ENCODE peak calls at places on chromosomes 11 and 22, in seven cellular contexts. G is CD8-positive, alpha-beta T cell; H is dorsolateral prefrontal cortex; T is ovary; M is pancreas; O is uterus; A is PC-3. P is an unnamed sample.

GRCh38 chr11:35323076-35323868 is 96.1 kb downstream of the SLC1A2 start:
- DNase-seq in A (peak), T (no peak), M (no peak), G (no peak), H (no peak), O (no peak), P (no peak)

GRCh38 chr22:45008853-45009751 is 703 bp downstream of the PHF21B start:
- DNase-seq in H (no peak), M (peak), T (peak), O (peak), G (no peak), A (no peak), P (no peak)

GRCh38 chr22:50729391-50730012 is 8.5 kb upstream of the ACR start:
- DNase-seq in O (no peak), M (peak), A (no peak), T (peak), G (no peak), H (peak), P (no peak)

GRCh38 chr11:65334696-65335295 is 1.1 kb downstream of the DPF2 start:
- DNase-seq in T (no peak), M (no peak), G (no peak), O (no peak), A (no peak), H (no peak), P (no peak)

GRCh38 chr11:46240861-46241260 is 36.6 kb upstream of the CREB3L1 start:
- DNase-seq in T (no peak), A (no peak), M (no peak), O (no peak), G (no peak), H (no peak), P (peak)

GRCh38 chr11:110479445-110480101 is 49.8 kb downstream of the FDX1 start:
- DNase-seq in A (no peak), G (no peak), T (no peak), M (no peak), H (no peak), O (no peak), P (peak)

GRCh38 chr11:129625930-129626329 is 189.7 kb upstream of the TMEM45B start:
- DNase-seq in A (no peak), H (no peak), T (no peak), G (no peak), M (no peak), O (no peak), P (peak)

GRCh38 chr11:9276571-9276970 is 11.4 kb upstream of the DENND5A start:
- DNase-seq in M (no peak), O (no peak), H (no peak), A (peak), T (no peak), G (no peak), P (no peak)

GRCh38 chr11:119375629-119376196 is 5.8 kb downstream of the USP2 start:
- DNase-seq in G (no peak), A (no peak), O (peak), T (peak), H (peak), M (no peak), P (no peak)

GRCh38 chr11:65314501-65315203 is at the start of gene CDC42EP2:
- DNase-seq in H (peak), O (peak), A (peak), T (peak), M (peak), G (peak), P (peak)

GRCh38 chr11:1260023-1260501 is 37.2 kb downstream of the MUC5B start:
- DNase-seq in T (no peak), O (no peak), G (peak), H (no peak), A (peak), M (no peak), P (no peak)

GRCh38 chr11:115134886-115135285 is 369.3 kb downstream of the CADM1 start:
- DNase-seq in A (no peak), M (no peak), H (no peak), O (no peak), T (no peak), G (no peak), P (no peak)

GRCh38 chr22:23228503-23228902 is 48.2 kb downstream of the BCR start:
- DNase-seq in G (no peak), M (no peak), T (no peak), O (no peak), A (no peak), H (no peak), P (no peak)

GRCh38 chr22:23231471-23232093 is 51.3 kb downstream of the BCR start:
- DNase-seq in A (no peak), T (no peak), H (no peak), O (no peak), G (no peak), M (peak), P (no peak)

GRCh38 chr22:23230348-23231068 is 50.2 kb downstream of the BCR start:
- DNase-seq in G (no peak), A (no peak), H (no peak), M (peak), T (no peak), O (no peak), P (no peak)

GRCh38 chr22:23227380-23227779 is 47.1 kb downstream of the BCR start:
- DNase-seq in G (no peak), T (no peak), M (peak), H (no peak), A (no peak), O (no peak), P (no peak)

GRCh38 chr22:23229646-23230045 is 49.3 kb downstream of the BCR start:
- DNase-seq in O (no peak), H (no peak), A (no peak), G (no peak), T (no peak), M (peak), P (no peak)
- H3K27ac ChIP-seq in O (no peak), H (no peak), A (no peak), G (no peak), T (no peak), M (no peak), P (no peak)

GRCh38 chr11:101083334-101083733 is 46.3 kb downstream of the PGR start:
- DNase-seq in O (no peak), H (no peak), G (no peak), A (no peak), M (no peak), T (no peak), P (no peak)
- TF ChIP-seq CTCF in O (no peak), H (no peak), G (no peak), A (no peak), M (no peak), T (no peak), P (peak)

GRCh38 chr22:43731986-43732385 is 80.1 kb downstream of the EFCAB6 start:
- DNase-seq in H (no peak), M (no peak), A (no peak), T (no peak), G (no peak), O (no peak), P (no peak)

GRCh38 chr22:43733138-43733537 is 79.0 kb downstream of the EFCAB6 start:
- DNase-seq in T (no peak), M (no peak), A (peak), O (no peak), H (no peak), G (no peak), P (no peak)

GRCh38 chr22:43737150-43737828 is 74.8 kb downstream of the EFCAB6 start:
- DNase-seq in T (no peak), O (no peak), G (no peak), A (no peak), M (no peak), H (no peak), P (no peak)

GRCh38 chr22:43736651-43737050 is 75.5 kb downstream of the EFCAB6 start:
- DNase-seq in T (no peak), A (no peak), O (no peak), M (no peak), H (no peak), G (no peak), P (no peak)

GRCh38 chr22:43734370-43735005 is 77.6 kb downstream of the EFCAB6 start:
- DNase-seq in O (no peak), G (no peak), M (no peak), T (no peak), A (no peak), H (no peak), P (no peak)
- H3K27ac ChIP-seq in O (no peak), G (no peak), M (no peak), T (peak), A (no peak), H (no peak), P (no peak)

DNA sequence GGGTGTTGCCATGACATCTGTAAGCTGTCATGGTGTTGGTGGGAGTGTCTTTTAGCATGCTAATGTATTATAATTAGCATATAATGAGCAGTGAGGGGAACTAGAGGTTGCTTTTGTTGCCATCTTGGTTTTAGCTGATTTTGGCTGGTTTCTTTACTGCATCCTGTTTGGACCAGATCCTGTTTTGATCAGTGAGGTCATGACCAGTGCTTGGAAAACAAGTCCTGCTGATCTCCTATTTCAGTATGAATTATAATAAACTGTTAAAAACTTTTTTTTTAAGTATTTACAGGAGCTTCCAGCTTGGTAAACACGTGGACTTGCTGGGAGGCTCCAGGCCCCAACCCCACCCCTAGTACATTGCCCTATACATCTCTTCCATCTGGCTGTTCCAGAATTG is 30.5 kb upstream of the P4HA3 start:
- DNase-seq in M (no peak), O (no peak), H (no peak), A (no peak), G (no peak), T (no peak), P (no peak)
- TF ChIP-seq CTCF in M (no peak), O (no peak), H (no peak), A (no peak), G (no peak), T (no peak), P (no peak)

GRCh38 chr11:112826026-112826425 is 135.2 kb upstream of the NCAM1 start:
- DNase-seq in G (no peak), O (no peak), A (no peak), M (no peak), T (no peak), H (no peak), P (no peak)

GRCh38 chr11:112826788-112827187 is 134.4 kb upstream of the NCAM1 start:
- DNase-seq in G (no peak), M (no peak), H (no peak), T (no peak), O (no peak), A (no peak), P (no peak)

GRCh38 chr11:112817376-112817775 is 143.8 kb upstream of the NCAM1 start:
- DNase-seq in M (no peak), T (no peak), G (no peak), A (no peak), H (no peak), O (no peak), P (no peak)

GRCh38 chr11:112828433-112828832 is 132.8 kb upstream of the NCAM1 start:
- DNase-seq in O (no peak), H (no peak), A (no peak), G (no peak), T (no peak), M (no peak), P (no peak)

GRCh38 chr11:112822478-112823274 is 138.5 kb upstream of the NCAM1 start:
- DNase-seq in G (no peak), T (no peak), O (no peak), H (no peak), M (no peak), A (no peak), P (no peak)
- H3K27ac ChIP-seq in G (no peak), T (no peak), O (no peak), H (no peak), M (no peak), A (no peak), P (no peak)